ENCODE peak calls at places on chromosomes 5 and 9, in four cellular contexts. Z, N, A and O are unnamed samples.

GRCh38 chr5:39772307-39772706 is 347.5 kb upstream of the DAB2 start:
- DNase-seq in A (no peak), N (peak; percentile 25), Z (peak; percentile 24), O (no peak)

GRCh38 chr9:134061688-134062371 is 6.0 kb downstream of the BRD3 start:
- DNase-seq in Z (no peak), A (peak; percentile 60), N (no peak), O (no peak)

GRCh38 chr5:96861044-96861443 is 15.3 kb upstream of the ERAP2 start:
- DNase-seq in Z (no peak), N (no peak), A (no peak), O (no peak)

GRCh38 chr5:52870448-52870847 is 82.7 kb downstream of the ITGA1 start:
- DNase-seq in Z (no peak), A (no peak), N (no peak), O (no peak)

GRCh38 chr9:117744856-117745389 is 40.7 kb downstream of the TLR4 start:
- DNase-seq in A (no peak), Z (peak; percentile 15), N (no peak), O (no peak)

GRCh38 chr5:157204765-157205164 is 24.1 kb downstream of the ITK start:
- DNase-seq in Z (no peak), A (no peak), N (no peak), O (no peak)

GRCh38 chr5:10366310-10367297 is 13.1 kb downstream of the MARCHF6 start:
- DNase-seq in Z (peak; percentile 91), A (peak; percentile 61), N (peak; percentile 63), O (no peak)

GRCh38 chr9:94908041-94908563 is 181.6 kb downstream of the AOPEP start:
- DNase-seq in A (no peak), Z (no peak), N (no peak), O (no peak)

GRCh38 chr5:109743770-109744212 is 54.1 kb downstream of the MAN2A1 start:
- DNase-seq in A (no peak), N (peak; percentile 98), Z (peak; percentile 98), O (no peak)

GRCh38 chr9:93258419-93258817 is 74.5 kb downstream of the WNK2 start:
- DNase-seq in A (peak; percentile 17), Z (no peak), N (no peak), O (peak; percentile 21)

GRCh38 chr9:136898483-136899100 is 12.3 kb downstream of the TRAF2 start:
- DNase-seq in N (no peak), Z (no peak), A (no peak), O (no peak)

GRCh38 chr5:40240111-40240510 is 439.6 kb upstream of the PTGER4 start:
- DNase-seq in Z (peak; percentile 36), N (no peak), A (no peak), O (no peak)

GRCh38 chr5:28788954-28789353 is 1750.6 kb upstream of the CDH9 start:
- DNase-seq in N (no peak), A (no peak), Z (no peak), O (no peak)

GRCh38 chr5:167970002-167970401 is 321.4 kb upstream of the WWC1 start:
- DNase-seq in Z (peak; percentile 48), A (no peak), N (peak; percentile 25), O (no peak)

GRCh38 chr5:16902846-16903245 is 33.2 kb downstream of the MYO10 start:
- DNase-seq in N (no peak), A (peak; percentile 77), Z (peak; percentile 31), O (no peak)

GRCh38 chr5:26669031-26669430 is 369.4 kb downstream of the CDH9 start:
- DNase-seq in Z (no peak), A (no peak), N (no peak), O (no peak)

GRCh38 chr5:65927497-65928340 is 1.3 kb downstream of the ERBIN start:
- DNase-seq in A (no peak), N (peak; percentile 70), Z (peak; percentile 75), O (no peak)

GRCh38 chr5:20367178-20367577 is 379.2 kb upstream of the CDH18 start:
- DNase-seq in Z (no peak), A (peak; percentile 83), N (no peak), O (peak; percentile 80)

GRCh38 chr9:131140112-131140511 is 14.7 kb downstream of the NUP214 start:
- DNase-seq in Z (no peak), N (no peak), A (no peak), O (no peak)

GRCh38 chr9:76023715-76024195 is 133.3 kb downstream of the PCSK5 start:
- DNase-seq in N (no peak), A (no peak), Z (no peak), O (no peak)

GRCh38 chr5:10527281-10527950 is 36.5 kb upstream of the ANKRD33B start:
- DNase-seq in N (peak; percentile 24), A (no peak), Z (peak; percentile 82), O (no peak)

GRCh38 chr5:146428658-146429057 is 18.5 kb upstream of the TCERG1 start:
- DNase-seq in A (no peak), N (no peak), Z (no peak), O (no peak)

GRCh38 chr9:26301659-26302058 is 590.9 kb downstream of the CAAP1 start:
- DNase-seq in Z (no peak), N (no peak), A (no peak), O (no peak)

GRCh38 chr5:62152394-62153123 is 153.4 kb upstream of the KIF2A start:
- DNase-seq in N (no peak), Z (no peak), A (no peak), O (no peak)

GRCh38 chr5:142900926-142901325 is 130.7 kb downstream of the ARHGAP26 start:
- DNase-seq in N (peak; percentile 63), A (no peak), Z (peak; percentile 74), O (no peak)

GRCh38 chr5:15366676-15367391 is 133.1 kb upstream of the FBXL7 start:
- DNase-seq in Z (peak; percentile 17), N (no peak), A (no peak), O (no peak)

GRCh38 chr5:134227259-134227658 is 1.4 kb upstream of the PPP2CA start:
- DNase-seq in A (no peak), Z (no peak), N (no peak), O (no peak)

GRCh38 chr5:160847526-160848085 is 4.4 kb downstream of the ATP10B start:
- DNase-seq in N (no peak), Z (no peak), A (no peak), O (no peak)

GRCh38 chr9:115234094-115234493 is 116.1 kb upstream of the TNC start:
- DNase-seq in N (peak; percentile 72), A (no peak), Z (peak; percentile 91), O (no peak)

GRCh38 chr9:133958756-133959155 is 33.4 kb downstream of the VAV2 start:
- DNase-seq in A (no peak), Z (no peak), N (no peak), O (no peak)

GRCh38 chr5:61624966-61625681 is 293.1 kb downstream of the ZSWIM6 start:
- DNase-seq in N (no peak), Z (no peak), A (no peak), O (no peak)

GRCh38 chr5:62942384-62942783 is 363.8 kb downstream of the LRRC70 start:
- DNase-seq in A (no peak), Z (no peak), N (no peak), O (no peak)

GRCh38 chr9:86303316-86303975 is 21.1 kb upstream of the ISCA1 start:
- DNase-seq in Z (no peak), N (no peak), A (no peak), O (no peak)

GRCh38 chr5:179162351-179163235 is 102.4 kb downstream of the ZNF354C start:
- DNase-seq in N (no peak), Z (no peak), A (no peak), O (no peak)

GRCh38 chr9:19641046-19641445 is 147.8 kb downstream of the SLC24A2 start:
- DNase-seq in Z (peak; percentile 1), N (no peak), A (no peak), O (no peak)